ENCODE peak calls at places on chromosomes 2 and 18, in five cellular contexts. O is cardiac muscle cell, I is prostate gland, L is IMR-90, K is left ventricle myocardium inferior. N is an unnamed sample.
A peak's percentile ranks its signal among the peaks of the same experiment; 100 is the strongest.

GRCh38 chr2:234290671-234291070 is 206.2 kb downstream of the ARL4C start:
- DNase-seq in O (no peak), I (no peak), L (no peak), K (no peak), N (peak; percentile 9)

GRCh38 chr18:74587446-74587845 is 10.2 kb upstream of the ZNF407 start:
- DNase-seq in O (no peak), I (no peak), L (no peak), K (no peak), N (no peak)

GRCh38 chr2:86476918-86477317 is 35.7 kb downstream of the KDM3A start:
- DNase-seq in O (peak; percentile 23), I (no peak), L (no peak), K (no peak), N (no peak)

GRCh38 chr2:149679286-149679685 is 91.7 kb upstream of the MMADHC start:
- DNase-seq in O (peak; percentile 67), I (no peak), L (peak; percentile 67), K (no peak), N (no peak)

GRCh38 chr2:18719978-18720775 is 130.8 kb upstream of the NT5C1B start:
- DNase-seq in O (peak; percentile 79), I (no peak), L (peak; percentile 58), K (no peak), N (no peak)

GRCh38 chr18:2654105-2654827 is 1.3 kb upstream of the SMCHD1 start:
- DNase-seq in O (peak; percentile 13), I (no peak), L (peak; percentile 3), K (no peak), N (no peak)

GRCh38 chr2:158502984-158503383 is 46.2 kb downstream of the PKP4 start:
- DNase-seq in O (peak; percentile 69), I (no peak), L (peak; percentile 83), K (no peak), N (no peak)

GRCh38 chr2:112204411-112204810 is 50.4 kb downstream of the ZC3H8 start:
- DNase-seq in O (peak; percentile 21), I (no peak), L (peak; percentile 16), K (no peak), N (no peak)

GRCh38 chr2:156340818-156341481 is 8.4 kb upstream of the NR4A2 start:
- DNase-seq in O (no peak), I (no peak), L (peak; percentile 55), K (no peak), N (no peak)

GRCh38 chr2:69556008-69556407 is 87.5 kb downstream of the AAK1 start:
- DNase-seq in O (no peak), I (no peak), L (no peak), K (no peak), N (no peak)

GRCh38 chr2:74945783-74946165 is 12.7 kb upstream of the POLE4 start:
- DNase-seq in O (peak; percentile 93), I (no peak), L (peak; percentile 54), K (no peak), N (no peak)

GRCh38 chr2:239102266-239102665 is 254.4 kb downstream of the TWIST2 start:
- DNase-seq in O (no peak), I (no peak), L (no peak), K (no peak), N (no peak)

GRCh38 chr2:147843421-147843863 is 1.4 kb upstream of the ACVR2A start:
- DNase-seq in O (no peak), I (no peak), L (no peak), K (no peak), N (no peak)

GRCh38 chr2:158066046-158066713 is 35.5 kb upstream of the UPP2 start:
- DNase-seq in O (no peak), I (no peak), L (no peak), K (no peak), N (no peak)

GRCh38 chr2:75606851-75607798 is 39.5 kb upstream of the MRPL19 start:
- DNase-seq in O (peak; percentile 68), I (no peak), L (peak; percentile 65), K (no peak), N (no peak)

GRCh38 chr2:152468832-152469692 is 134.1 kb downstream of the FMNL2 start:
- DNase-seq in O (peak; percentile 59), I (no peak), L (peak; percentile 52), K (no peak), N (no peak)

GRCh38 chr2:27092696-27093429 is 6.3 kb downstream of the KHK start:
- DNase-seq in O (no peak), I (no peak), L (no peak), K (no peak), N (no peak)

GRCh38 chr2:13114391-13114790 is 397.7 kb downstream of the TRIB2 start:
- DNase-seq in O (peak; percentile 69), I (no peak), L (peak; percentile 11), K (no peak), N (no peak)

GRCh38 chr2:80246449-80247025 is 58.0 kb downstream of the LRRTM1 start:
- DNase-seq in O (no peak), I (no peak), L (no peak), K (no peak), N (no peak)

GRCh38 chr2:80242355-80242910 is 62.1 kb downstream of the LRRTM1 start:
- DNase-seq in O (no peak), I (no peak), L (no peak), K (peak; percentile 43), N (no peak)

GRCh38 chr2:80247339-80247738 is 57.2 kb downstream of the LRRTM1 start:
- DNase-seq in O (no peak), I (no peak), L (no peak), K (no peak), N (no peak)

DNA sequence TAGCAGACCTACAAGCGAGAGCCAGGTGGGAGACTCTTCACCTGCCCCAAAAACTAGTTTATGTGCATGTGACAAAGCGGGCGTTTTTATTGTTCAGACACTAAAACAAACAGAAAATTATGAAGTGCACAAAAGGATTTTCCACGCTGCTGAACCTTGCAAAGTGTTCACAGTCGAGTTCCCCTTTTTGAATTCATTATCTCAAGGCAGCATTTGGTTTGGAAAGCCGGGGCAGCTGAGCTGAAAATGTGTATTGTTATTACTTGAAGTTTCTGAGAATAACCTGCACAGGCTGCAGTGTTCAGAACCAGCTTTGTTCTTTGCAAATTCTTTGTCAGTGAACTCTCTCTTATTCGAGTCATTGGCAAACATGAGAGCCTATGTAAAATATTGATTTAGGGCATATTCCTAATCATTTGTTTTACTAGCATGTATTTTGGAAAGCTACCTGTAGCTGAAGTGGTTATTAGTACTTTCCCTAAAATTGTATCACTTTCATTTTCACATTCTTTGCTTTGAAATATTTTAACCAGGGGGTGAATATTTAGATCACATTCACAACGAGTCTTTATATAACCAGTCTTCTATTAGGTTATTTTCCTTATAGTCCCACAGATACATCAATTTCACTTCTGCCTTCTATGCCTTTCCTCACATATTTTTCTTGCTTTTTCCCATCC is 59.5 kb downstream of the LRRTM1 start:
- DNase-seq in O (no peak), I (no peak), L (no peak), K (no peak), N (no peak)
- H3K4me1 ChIP-seq in O (no peaks in the 10 kb centered on the region), I (no peaks in the 10 kb centered on the region), L (no peaks in the 10 kb centered on the region), K (peaks cover 28% of the 10 kb centered on the region), N (peaks cover 13% of the 10 kb centered on the region)

GRCh38 chr2:30611572-30611971 is 164.5 kb downstream of the LCLAT1 start:
- DNase-seq in O (no peak), I (no peak), L (no peak), K (no peak), N (no peak)
- H3K27ac ChIP-seq in O (peak overlapping the region; percentile 90), I (no peak overlapping the region), L (peak overlapping the region; percentile 43), K (peak overlapping the region; percentile 67), N (no peak overlapping the region)

GRCh38 chr18:79521806-79522205 is 126.1 kb downstream of the NFATC1 start:
- DNase-seq in O (no peak), I (no peak), L (no peak), K (no peak), N (no peak)
- H3K4me3 ChIP-seq in O (no peak overlapping the region), I (no peak overlapping the region), L (no peak overlapping the region), K (no peak overlapping the region), N (no peak overlapping the region)

GRCh38 chr2:37833420-37833819 is 91.7 kb upstream of the RMDN2 start:
- DNase-seq in O (no peak), I (no peak), L (no peak), K (no peak), N (no peak)

GRCh38 chr2:37832590-37833197 is 92.4 kb upstream of the RMDN2 start:
- DNase-seq in O (peak; percentile 85), I (peak; percentile 90), L (peak; percentile 86), K (peak; percentile 85), N (peak; percentile 74)

GRCh38 chr2:37829202-37829601 is 95.9 kb upstream of the RMDN2 start:
- DNase-seq in O (peak; percentile 89), I (no peak), L (peak; percentile 98), K (peak; percentile 25), N (peak; percentile 9)

GRCh38 chr2:37829616-37830385 is 95.3 kb upstream of the RMDN2 start:
- DNase-seq in O (no peak), I (no peak), L (no peak), K (no peak), N (no peak)

GRCh38 chr2:37831081-37831780 is 93.9 kb upstream of the RMDN2 start:
- DNase-seq in O (no peak), I (no peak), L (no peak), K (peak; percentile 62), N (no peak)
- H3K4me1 ChIP-seq in O (peaks cover 21% of the 10 kb centered on the region), I (no peaks in the 10 kb centered on the region), L (peaks cover 29% of the 10 kb centered on the region), K (peaks cover 49% of the 10 kb centered on the region), N (peaks cover 15% of the 10 kb centered on the region)

GRCh38 chr2:85355073-85355410 is 473 bp downstream of the ELMOD3 start:
- DNase-seq in O (peak; percentile 5), I (no peak), L (no peak), K (no peak), N (no peak)
- H3K27ac ChIP-seq in O (peak overlapping the region; percentile 61), I (peak overlapping the region; percentile 79), L (peak overlapping the region; percentile 87), K (peak overlapping the region; percentile 92), N (peak overlapping the region; percentile 95)

DNA sequence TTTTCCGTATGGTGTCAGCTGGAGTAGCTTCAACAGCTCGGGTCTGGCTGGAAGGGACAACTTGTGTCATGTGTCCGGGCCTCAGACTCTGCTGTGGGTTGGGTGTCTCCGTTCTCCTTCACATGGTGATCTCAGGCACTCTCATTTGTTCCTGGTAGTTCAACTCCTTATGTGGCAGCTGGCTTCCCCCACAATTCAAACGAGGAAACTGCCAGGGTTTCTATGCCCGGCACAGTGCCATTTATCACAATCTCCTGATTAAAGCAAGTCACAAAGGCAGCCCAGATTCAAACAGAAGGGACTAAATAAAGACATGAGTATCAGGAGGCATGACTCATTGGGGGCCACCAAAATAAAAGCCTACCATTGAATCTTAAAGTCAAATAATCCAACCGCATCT is 22.7 kb downstream of the MRO start:
- DNase-seq in O (no peak), I (no peak), L (no peak), K (no peak), N (no peak)
- H3K4me3 ChIP-seq in O (no peak overlapping the region), I (no peak overlapping the region), L (no peak overlapping the region), K (no peak overlapping the region), N (no peak overlapping the region)

N was measured in gastrocnemius medialis.